ENCODE peak calls at places on chromosomes 13 and 19, in four cellular contexts. P, M, I and R are unnamed samples.

GRCh38 chr13:105139048-105139379 is 1396.4 kb downstream of the EFNB2 start:
- DNase-seq in P (no peak), M (no peak), I (no peak), R (no peak)

GRCh38 chr19:16581145-16581970 is 9.1 kb upstream of the SLC35E1 start:
- DNase-seq in P (no peak), M (no peak), I (no peak), R (no peak)

GRCh38 chr13:71677114-71677513 is 189.9 kb downstream of the DACH1 start:
- DNase-seq in P (no peak), M (no peak), I (no peak), R (no peak)

GRCh38 chr13:46146898-46147297 is 35.1 kb downstream of the LCP1 start:
- DNase-seq in P (no peak), M (peak; percentile 39), I (peak; percentile 19), R (no peak)

GRCh38 chr13:38308736-38309135 is 40.9 kb upstream of the UFM1 start:
- DNase-seq in P (peak; percentile 29), M (peak; percentile 2), I (peak; percentile 13), R (peak; percentile 51)

GRCh38 chr19:8399681-8400188 is 9.6 kb downstream of the RAB11B start:
- DNase-seq in P (no peak), M (no peak), I (no peak), R (no peak)

GRCh38 chr19:38583219-38583984 is 34.4 kb downstream of the MAP4K1 start:
- DNase-seq in P (no peak), M (no peak), I (no peak), R (no peak)

GRCh38 chr13:71721117-71721516 is 145.9 kb downstream of the DACH1 start:
- DNase-seq in P (no peak), M (no peak), I (no peak), R (no peak)

GRCh38 chr13:113147206-113147605 is 11.2 kb upstream of the PROZ start:
- DNase-seq in P (no peak), M (no peak), I (no peak), R (no peak)

GRCh38 chr19:50843205-50843604 is 9.8 kb upstream of the KLK15 start:
- DNase-seq in P (no peak), M (no peak), I (no peak), R (no peak)

GRCh38 chr19:34428549-34429285 is 536 bp downstream of the UBA2 start:
- DNase-seq in P (no peak), M (peak; percentile 29), I (peak; percentile 37), R (peak; percentile 33)

GRCh38 chr13:30805603-30806011 is 70.3 kb downstream of the ALOX5AP start:
- DNase-seq in P (no peak), M (no peak), I (peak; percentile 78), R (peak; percentile 38)

GRCh38 chr19:10836478-10837325 is 690 bp upstream of the TMED1 start:
- DNase-seq in P (no peak), M (peak; percentile 93), I (peak; percentile 91), R (no peak)

GRCh38 chr19:3062165-3063105 is at the start of gene TLE5:
- DNase-seq in P (no peak), M (no peak), I (peak; percentile 62), R (no peak)

GRCh38 chr13:32116210-32116609 is 84.6 kb downstream of the FRY start:
- DNase-seq in P (no peak), M (no peak), I (peak; percentile 31), R (no peak)

GRCh38 chr13:61410669-61411297 is 4.9 kb downstream of the PCDH20 start:
- DNase-seq in P (no peak), M (peak; percentile 34), I (peak; percentile 26), R (peak; percentile 33)

GRCh38 chr13:24651718-24652345 is 28.4 kb upstream of the ATP12A start:
- DNase-seq in P (no peak), M (no peak), I (no peak), R (no peak)

GRCh38 chr13:38394777-38395504 is 45.3 kb downstream of the UFM1 start:
- DNase-seq in P (no peak), M (no peak), I (no peak), R (no peak)

GRCh38 chr13:51225034-51225433 is 2.8 kb downstream of the FAM124A start:
- DNase-seq in P (no peak), M (no peak), I (no peak), R (no peak)

GRCh38 chr19:44875666-44876418 is 15.2 kb upstream of the TOMM40 start:
- DNase-seq in P (no peak), M (no peak), I (no peak), R (peak; percentile 40)

GRCh38 chr13:97018029-97018819 is 23.9 kb upstream of the OXGR1 start:
- DNase-seq in P (no peak), M (peak; percentile 75), I (peak; percentile 75), R (peak; percentile 69)

GRCh38 chr13:72379581-72379980 is 347.8 kb downstream of the MZT1 start:
- DNase-seq in P (no peak), M (peak; percentile 0), I (no peak), R (peak; percentile 16)

GRCh38 chr13:19305434-19305833 is 123.8 kb upstream of the TUBA3C start:
- DNase-seq in P (no peak), M (no peak), I (no peak), R (no peak)

GRCh38 chr19:21569497-21569870 is 64.1 kb downstream of the ZNF429 start:
- DNase-seq in P (no peak), M (peak; percentile 57), I (peak; percentile 38), R (no peak)

GRCh38 chr19:17931532-17932191 is 1.2 kb upstream of the CCDC124 start:
- DNase-seq in P (no peak), M (no peak), I (no peak), R (no peak)
- H3K4me3 ChIP-seq in P (peak overlapping the region; percentile 84), M (no peak overlapping the region), I (no peak overlapping the region), R (no peak overlapping the region)

GRCh38 chr19:43563816-43564215 is 11.5 kb downstream of the XRCC1 start:
- DNase-seq in P (no peak), M (no peak), I (no peak), R (no peak)

GRCh38 chr19:43561144-43561970 is 14.0 kb downstream of the XRCC1 start:
- DNase-seq in P (no peak), M (no peak), I (no peak), R (no peak)

GRCh38 chr19:43562211-43562697 is 13.1 kb downstream of the XRCC1 start:
- DNase-seq in P (no peak), M (no peak), I (no peak), R (no peak)

GRCh38 chr19:43562698-43563241 is 12.6 kb downstream of the XRCC1 start:
- DNase-seq in P (peak; percentile 76), M (peak; percentile 42), I (peak; percentile 87), R (peak; percentile 91)

DNA sequence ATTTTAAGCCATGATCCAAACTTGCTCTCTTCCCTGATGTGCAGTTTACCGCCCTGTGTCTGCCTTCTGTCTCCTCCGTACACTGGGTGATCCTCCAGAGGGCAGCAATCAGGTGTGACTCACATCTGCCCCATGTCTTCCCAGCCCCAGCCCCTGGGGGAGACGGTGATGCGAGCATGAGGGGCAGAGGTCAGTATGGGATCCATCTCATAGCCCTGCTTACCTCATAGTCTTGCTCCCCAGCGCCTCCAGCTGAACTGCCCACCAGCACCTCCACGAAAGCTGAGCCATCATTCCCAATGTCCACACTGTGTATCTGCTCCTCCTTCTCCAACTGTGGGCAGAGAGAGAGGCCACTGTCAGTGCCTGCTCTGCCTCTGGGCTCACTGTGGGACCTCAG is 14.6 kb downstream of the XRCC1 start:
- DNase-seq in P (no peak), M (no peak), I (peak; percentile 8), R (peak; percentile 12)
- TF ChIP-seq CTCF in P (no peak), M (no peak), I (peak; percentile 39), R (peak; percentile 33)

GRCh38 chr19:37217855-37218591 is at the start of gene ZNF383:
- DNase-seq in P (peak; percentile 29), M (peak; percentile 91), I (peak; percentile 91), R (peak; percentile 94)

GRCh38 chr19:37217533-37217854 is 520 bp upstream of the ZNF383 start:
- DNase-seq in P (no peak), M (no peak), I (no peak), R (no peak)

GRCh38 chr19:37218592-37218935 is 550 bp downstream of the ZNF383 start:
- DNase-seq in P (no peak), M (peak; percentile 34), I (peak; percentile 20), R (peak; percentile 25)

GRCh38 chr19:37221136-37221535 is 3.1 kb downstream of the ZNF383 start:
- DNase-seq in P (no peak), M (no peak), I (no peak), R (no peak)

DNA sequence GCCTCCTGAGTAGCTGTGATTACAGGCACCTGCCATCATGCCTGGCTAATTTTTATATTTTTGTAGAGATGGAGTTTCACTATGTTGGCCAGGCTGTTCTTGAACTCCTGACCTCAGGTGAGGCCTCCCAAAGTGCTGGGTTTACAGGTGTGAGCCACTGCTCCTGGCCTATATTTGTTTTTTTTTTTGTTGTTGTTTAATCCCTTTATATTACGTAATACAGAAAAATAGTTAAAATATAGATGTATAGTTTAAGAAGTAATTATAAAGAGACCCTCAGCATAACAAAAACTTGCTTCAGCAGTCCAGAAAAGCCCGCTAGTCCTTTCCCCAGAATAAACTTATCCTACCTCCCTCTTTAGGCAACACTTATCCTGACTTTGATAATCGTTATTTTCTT is 2.4 kb downstream of the ZNF383 start:
- DNase-seq in P (no peak), M (no peak), I (no peak), R (no peak)
- H3K4me3 ChIP-seq in P (no peak overlapping the region), M (no peak overlapping the region), I (no peak overlapping the region), R (no peak overlapping the region)

DNA sequence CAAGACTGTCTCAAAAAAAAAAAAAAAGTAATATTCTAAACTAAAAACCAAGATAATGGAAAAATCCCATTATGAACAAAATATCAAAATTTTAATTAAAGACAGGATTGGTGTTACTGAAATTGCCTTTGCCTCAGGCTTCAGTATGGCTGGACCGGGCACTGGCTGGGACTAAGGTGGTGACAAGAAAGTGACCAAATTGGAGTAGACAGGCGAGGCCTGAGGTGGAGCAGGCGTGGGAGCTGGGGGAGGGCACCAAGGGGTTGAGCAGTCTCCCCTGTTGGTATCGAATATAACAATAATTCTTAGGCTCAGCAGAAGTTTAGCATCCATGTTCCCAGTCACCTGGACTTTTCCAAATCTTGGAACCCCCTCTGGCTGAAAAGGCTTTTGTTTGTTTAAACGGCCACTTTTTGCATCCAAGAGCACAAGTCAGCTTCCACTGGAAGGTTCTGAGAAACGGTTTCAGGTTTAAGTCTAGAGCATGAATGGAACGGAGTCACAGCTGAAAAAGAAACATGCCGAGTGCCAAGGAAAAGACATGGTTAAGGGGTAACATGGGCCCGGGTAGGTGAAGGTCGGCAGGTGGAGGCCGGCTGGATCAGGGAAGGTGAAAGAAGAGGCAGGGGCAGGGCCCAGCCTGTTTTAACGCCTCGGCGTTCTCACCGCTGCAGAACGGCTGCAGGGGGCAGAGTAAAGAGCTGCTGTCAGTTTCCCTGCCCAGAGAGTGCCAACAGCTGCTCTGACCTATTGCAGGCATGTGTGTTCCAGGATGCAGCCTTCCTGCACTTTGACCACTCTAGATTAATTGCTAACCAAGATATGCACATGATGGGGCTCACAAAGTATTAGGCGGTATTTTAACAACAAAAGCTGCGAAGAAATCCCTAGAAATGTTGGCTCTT is 104.4 kb downstream of the TM9SF2 start:
- DNase-seq in P (no peak), M (no peak), I (peak; percentile 43), R (no peak)
- TF ChIP-seq CTCF in P (peak; percentile 10), M (peak; percentile 12), I (peak; percentile 11), R (peak; percentile 13)